ENCODE peak calls at places on chromosomes 6 and 20, in eight cellular contexts. One of them, this sample, is unnamed. For H3K4me1, the result is how much of the 10 kb centered on the place peaks cover.

GRCh38 chr6:32529697-32530429 is at the start of gene HLA-DRB5:
- DNase-seq in spleen: peak
- DNase-seq in fibroblast of lung: no peak
- DNase-seq in adrenal gland: peak
- DNase-seq in NT2/D1: no peak
- DNase-seq in right cardiac atrium: no peak
- DNase-seq in neuronal stem cell: no peak
- DNase-seq in mammary epithelial cell: no peak
- DNase-seq in this sample: no peak

GRCh38 chr6:13796781-13797180 is 17.6 kb downstream of the MCUR1 start:
- DNase-seq in neuronal stem cell: no peak
- DNase-seq in spleen: no peak
- DNase-seq in fibroblast of lung: no peak
- DNase-seq in right cardiac atrium: no peak
- DNase-seq in NT2/D1: no peak
- DNase-seq in mammary epithelial cell: no peak
- DNase-seq in adrenal gland: no peak
- DNase-seq in this sample: no peak

GRCh38 chr20:39880890-39881289 is 808.1 kb downstream of the MAFB start:
- DNase-seq in adrenal gland: no peak
- DNase-seq in spleen: no peak
- DNase-seq in fibroblast of lung: no peak
- DNase-seq in NT2/D1: no peak
- DNase-seq in right cardiac atrium: no peak
- DNase-seq in mammary epithelial cell: peak
- DNase-seq in neuronal stem cell: no peak
- DNase-seq in this sample: no peak

GRCh38 chr6:34145161-34146020 is 496 bp downstream of the GRM4 start:
- DNase-seq in right cardiac atrium: peak
- DNase-seq in spleen: peak
- DNase-seq in mammary epithelial cell: peak
- DNase-seq in adrenal gland: no peak
- DNase-seq in NT2/D1: no peak
- DNase-seq in neuronal stem cell: peak
- DNase-seq in fibroblast of lung: peak
- DNase-seq in this sample: no peak

GRCh38 chr20:40262219-40262618 is 426.8 kb downstream of the MAFB start:
- DNase-seq in NT2/D1: no peak
- DNase-seq in adrenal gland: no peak
- DNase-seq in right cardiac atrium: no peak
- DNase-seq in neuronal stem cell: no peak
- DNase-seq in fibroblast of lung: no peak
- DNase-seq in spleen: no peak
- DNase-seq in mammary epithelial cell: no peak
- DNase-seq in this sample: no peak

GRCh38 chr6:44833248-44833647 is 445.7 kb downstream of the CDC5L start:
- DNase-seq in NT2/D1: no peak
- DNase-seq in mammary epithelial cell: no peak
- DNase-seq in fibroblast of lung: no peak
- DNase-seq in adrenal gland: no peak
- DNase-seq in spleen: no peak
- DNase-seq in neuronal stem cell: no peak
- DNase-seq in right cardiac atrium: no peak
- DNase-seq in this sample: no peak

GRCh38 chr6:79735183-79735582 is 104.1 kb downstream of the SH3BGRL2 start:
- DNase-seq in mammary epithelial cell: no peak
- DNase-seq in adrenal gland: no peak
- DNase-seq in spleen: no peak
- DNase-seq in NT2/D1: no peak
- DNase-seq in fibroblast of lung: no peak
- DNase-seq in right cardiac atrium: no peak
- DNase-seq in neuronal stem cell: no peak
- DNase-seq in this sample: no peak

GRCh38 chr6:104956663-104957294 is at the start of gene LIN28B:
- DNase-seq in neuronal stem cell: no peak
- DNase-seq in fibroblast of lung: no peak
- DNase-seq in NT2/D1: no peak
- DNase-seq in mammary epithelial cell: no peak
- DNase-seq in adrenal gland: no peak
- DNase-seq in right cardiac atrium: no peak
- DNase-seq in spleen: no peak
- DNase-seq in this sample: peak

GRCh38 chr20:10527781-10528180 is 92.7 kb downstream of the SLX4IP start:
- DNase-seq in right cardiac atrium: no peak
- DNase-seq in neuronal stem cell: no peak
- DNase-seq in fibroblast of lung: no peak
- DNase-seq in spleen: no peak
- DNase-seq in adrenal gland: no peak
- DNase-seq in mammary epithelial cell: no peak
- DNase-seq in NT2/D1: no peak
- DNase-seq in this sample: no peak

GRCh38 chr6:43246301-43247114 is 3.2 kb downstream of the TTBK1 start:
- DNase-seq in neuronal stem cell: peak
- DNase-seq in right cardiac atrium: peak
- DNase-seq in mammary epithelial cell: no peak
- DNase-seq in NT2/D1: peak
- DNase-seq in spleen: peak
- DNase-seq in adrenal gland: peak
- DNase-seq in fibroblast of lung: peak
- DNase-seq in this sample: peak

GRCh38 chr20:6299451-6299850 is 176.6 kb upstream of the FERMT1 start:
- DNase-seq in adrenal gland: no peak
- DNase-seq in right cardiac atrium: no peak
- DNase-seq in neuronal stem cell: no peak
- DNase-seq in NT2/D1: no peak
- DNase-seq in mammary epithelial cell: no peak
- DNase-seq in fibroblast of lung: no peak
- DNase-seq in spleen: no peak
- DNase-seq in this sample: no peak

GRCh38 chr20:2301164-2301622 is 5.4 kb downstream of the TGM3 start:
- DNase-seq in NT2/D1: no peak
- DNase-seq in fibroblast of lung: no peak
- DNase-seq in neuronal stem cell: no peak
- DNase-seq in adrenal gland: peak
- DNase-seq in spleen: peak
- DNase-seq in right cardiac atrium: peak
- DNase-seq in mammary epithelial cell: no peak
- DNase-seq in this sample: no peak

GRCh38 chr6:43992783-43993505 is 134.3 kb downstream of the MRPL14 start:
- DNase-seq in neuronal stem cell: no peak
- DNase-seq in NT2/D1: no peak
- DNase-seq in mammary epithelial cell: no peak
- DNase-seq in fibroblast of lung: no peak
- DNase-seq in spleen: no peak
- DNase-seq in adrenal gland: peak
- DNase-seq in right cardiac atrium: peak
- DNase-seq in this sample: no peak

GRCh38 chr6:88380083-88380482 is 213.9 kb upstream of the CNR1 start:
- DNase-seq in neuronal stem cell: no peak
- DNase-seq in right cardiac atrium: peak
- DNase-seq in NT2/D1: no peak
- DNase-seq in mammary epithelial cell: peak
- DNase-seq in fibroblast of lung: peak
- DNase-seq in adrenal gland: peak
- DNase-seq in spleen: peak
- DNase-seq in this sample: no peak

GRCh38 chr6:163415176-163415619 is 680 bp downstream of the QKI start:
- DNase-seq in NT2/D1: no peak
- DNase-seq in right cardiac atrium: peak
- DNase-seq in neuronal stem cell: peak
- DNase-seq in mammary epithelial cell: no peak
- DNase-seq in spleen: peak
- DNase-seq in adrenal gland: peak
- DNase-seq in fibroblast of lung: no peak
- DNase-seq in this sample: peak

GRCh38 chr6:167836722-167837121 is 10.0 kb downstream of the AFDN start:
- DNase-seq in NT2/D1: no peak
- DNase-seq in mammary epithelial cell: no peak
- DNase-seq in right cardiac atrium: no peak
- DNase-seq in spleen: no peak
- DNase-seq in adrenal gland: no peak
- DNase-seq in fibroblast of lung: peak
- DNase-seq in neuronal stem cell: no peak
- DNase-seq in this sample: no peak

GRCh38 chr6:167839755-167840154 is 13.0 kb downstream of the AFDN start:
- DNase-seq in fibroblast of lung: no peak
- DNase-seq in mammary epithelial cell: no peak
- DNase-seq in right cardiac atrium: no peak
- DNase-seq in adrenal gland: no peak
- DNase-seq in NT2/D1: no peak
- DNase-seq in spleen: peak
- DNase-seq in neuronal stem cell: no peak
- DNase-seq in this sample: no peak

GRCh38 chr6:167840160-167840525 is 13.4 kb downstream of the AFDN start:
- DNase-seq in adrenal gland: no peak
- DNase-seq in fibroblast of lung: no peak
- DNase-seq in right cardiac atrium: no peak
- DNase-seq in mammary epithelial cell: no peak
- DNase-seq in NT2/D1: no peak
- DNase-seq in neuronal stem cell: no peak
- DNase-seq in spleen: no peak
- DNase-seq in this sample: no peak

GRCh38 chr6:167839343-167839742 is 12.6 kb downstream of the AFDN start:
- DNase-seq in spleen: no peak
- DNase-seq in mammary epithelial cell: no peak
- DNase-seq in fibroblast of lung: no peak
- DNase-seq in NT2/D1: no peak
- DNase-seq in adrenal gland: no peak
- DNase-seq in right cardiac atrium: no peak
- DNase-seq in neuronal stem cell: no peak
- DNase-seq in this sample: no peak

GRCh38 chr6:167838207-167838748 is 11.6 kb downstream of the AFDN start:
- DNase-seq in fibroblast of lung: no peak
- DNase-seq in neuronal stem cell: no peak
- DNase-seq in adrenal gland: no peak
- DNase-seq in NT2/D1: no peak
- DNase-seq in spleen: no peak
- DNase-seq in right cardiac atrium: no peak
- DNase-seq in mammary epithelial cell: no peak
- DNase-seq in this sample: no peak
- H3K4me1 ChIP-seq in fibroblast of lung: under half
- H3K4me1 ChIP-seq in neuronal stem cell: under half
- H3K4me1 ChIP-seq in adrenal gland: under half
- H3K4me1 ChIP-seq in NT2/D1: under half
- H3K4me1 ChIP-seq in spleen: under half
- H3K4me1 ChIP-seq in right cardiac atrium: under half
- H3K4me1 ChIP-seq in mammary epithelial cell: under half
- H3K4me1 ChIP-seq in this sample: under half

GRCh38 chr6:167974644-167975344 is 22.7 kb upstream of the KIF25 start:
- DNase-seq in NT2/D1: no peak
- DNase-seq in right cardiac atrium: no peak
- DNase-seq in mammary epithelial cell: no peak
- DNase-seq in adrenal gland: no peak
- DNase-seq in neuronal stem cell: no peak
- DNase-seq in fibroblast of lung: no peak
- DNase-seq in spleen: no peak
- DNase-seq in this sample: no peak

GRCh38 chr6:167973092-167973880 is 24.2 kb upstream of the KIF25 start:
- DNase-seq in mammary epithelial cell: no peak
- DNase-seq in spleen: no peak
- DNase-seq in right cardiac atrium: no peak
- DNase-seq in adrenal gland: no peak
- DNase-seq in NT2/D1: no peak
- DNase-seq in neuronal stem cell: no peak
- DNase-seq in fibroblast of lung: no peak
- DNase-seq in this sample: no peak

GRCh38 chr6:167970236-167970635 is 27.2 kb upstream of the KIF25 start:
- DNase-seq in mammary epithelial cell: no peak
- DNase-seq in NT2/D1: no peak
- DNase-seq in adrenal gland: no peak
- DNase-seq in spleen: no peak
- DNase-seq in right cardiac atrium: no peak
- DNase-seq in neuronal stem cell: no peak
- DNase-seq in fibroblast of lung: no peak
- DNase-seq in this sample: no peak

GRCh38 chr6:167975449-167975848 is 22.0 kb upstream of the KIF25 start:
- DNase-seq in NT2/D1: no peak
- DNase-seq in spleen: peak
- DNase-seq in neuronal stem cell: no peak
- DNase-seq in mammary epithelial cell: no peak
- DNase-seq in adrenal gland: no peak
- DNase-seq in fibroblast of lung: no peak
- DNase-seq in right cardiac atrium: no peak
- DNase-seq in this sample: no peak

DNA sequence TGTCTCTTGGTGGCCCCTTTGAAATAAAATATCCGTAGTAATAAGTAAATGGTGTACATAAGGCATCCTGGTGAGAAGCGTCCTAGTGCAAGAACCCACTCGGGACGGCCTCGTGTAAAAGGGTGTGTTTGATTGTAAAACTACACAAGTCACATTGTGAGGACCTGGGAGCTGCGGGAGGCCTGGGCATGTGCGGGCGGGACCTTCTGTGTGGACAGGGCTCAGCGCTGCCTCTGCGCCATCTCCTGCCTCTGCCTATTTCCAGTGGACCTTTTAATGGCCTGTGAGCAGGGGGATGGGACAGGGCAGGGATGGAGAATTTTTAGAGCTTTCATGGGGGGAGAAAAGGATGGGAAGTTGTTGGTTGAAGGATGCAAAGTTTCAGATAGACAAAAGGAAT is 25.3 kb upstream of the KIF25 start:
- DNase-seq in NT2/D1: no peak
- DNase-seq in neuronal stem cell: no peak
- DNase-seq in mammary epithelial cell: no peak
- DNase-seq in adrenal gland: no peak
- DNase-seq in right cardiac atrium: no peak
- DNase-seq in fibroblast of lung: no peak
- DNase-seq in spleen: no peak
- DNase-seq in this sample: no peak
- H3K4me1 ChIP-seq in NT2/D1: under half
- H3K4me1 ChIP-seq in neuronal stem cell: under half
- H3K4me1 ChIP-seq in mammary epithelial cell: under half
- H3K4me1 ChIP-seq in adrenal gland: under half
- H3K4me1 ChIP-seq in right cardiac atrium: under half
- H3K4me1 ChIP-seq in fibroblast of lung: under half
- H3K4me1 ChIP-seq in spleen: under half
- H3K4me1 ChIP-seq in this sample: under half

GRCh38 chr6:141848029-141848890 is 284.5 kb upstream of the GJE1 start:
- DNase-seq in adrenal gland: no peak
- DNase-seq in neuronal stem cell: no peak
- DNase-seq in right cardiac atrium: no peak
- DNase-seq in mammary epithelial cell: peak
- DNase-seq in fibroblast of lung: no peak
- DNase-seq in NT2/D1: no peak
- DNase-seq in spleen: no peak
- DNase-seq in this sample: no peak

GRCh38 chr6:141846639-141847038 is 286.1 kb upstream of the GJE1 start:
- DNase-seq in mammary epithelial cell: no peak
- DNase-seq in fibroblast of lung: no peak
- DNase-seq in adrenal gland: no peak
- DNase-seq in neuronal stem cell: no peak
- DNase-seq in NT2/D1: no peak
- DNase-seq in right cardiac atrium: no peak
- DNase-seq in spleen: no peak
- DNase-seq in this sample: no peak

GRCh38 chr6:141851063-141851462 is 281.7 kb upstream of the GJE1 start:
- DNase-seq in spleen: no peak
- DNase-seq in neuronal stem cell: no peak
- DNase-seq in NT2/D1: no peak
- DNase-seq in mammary epithelial cell: no peak
- DNase-seq in fibroblast of lung: no peak
- DNase-seq in adrenal gland: no peak
- DNase-seq in right cardiac atrium: no peak
- DNase-seq in this sample: no peak
- H3K4me1 ChIP-seq in spleen: under half
- H3K4me1 ChIP-seq in neuronal stem cell: under half
- H3K4me1 ChIP-seq in NT2/D1: under half
- H3K4me1 ChIP-seq in mammary epithelial cell: under half
- H3K4me1 ChIP-seq in fibroblast of lung: under half
- H3K4me1 ChIP-seq in adrenal gland: under half
- H3K4me1 ChIP-seq in right cardiac atrium: under half
- H3K4me1 ChIP-seq in this sample: under half

GRCh38 chr6:166614589-166614988 is 12.5 kb downstream of the RPS6KA2 start:
- DNase-seq in right cardiac atrium: no peak
- DNase-seq in NT2/D1: no peak
- DNase-seq in spleen: no peak
- DNase-seq in mammary epithelial cell: no peak
- DNase-seq in neuronal stem cell: no peak
- DNase-seq in fibroblast of lung: no peak
- DNase-seq in adrenal gland: no peak
- DNase-seq in this sample: no peak
- H3K4me1 ChIP-seq in right cardiac atrium: under half
- H3K4me1 ChIP-seq in NT2/D1: under half
- H3K4me1 ChIP-seq in spleen: under half
- H3K4me1 ChIP-seq in mammary epithelial cell: under half
- H3K4me1 ChIP-seq in neuronal stem cell: under half
- H3K4me1 ChIP-seq in fibroblast of lung: under half
- H3K4me1 ChIP-seq in adrenal gland: under half
- H3K4me1 ChIP-seq in this sample: under half